ENCODE peak calls at places on chromosomes 16 and 17, in four cellular contexts. Y is heart left ventricle, K is AG20443, A is Right ventricle myocardium superior. W is an unnamed sample.

GRCh38 chr17:67818110-67819002 is 6.9 kb upstream of the BPTF start:
- DNase-seq in Y (no peak), K (no peak), A (no peak), W (no peak)

GRCh38 chr16:47026492-47026891 is 53.0 kb upstream of the DNAJA2 start:
- DNase-seq in Y (no peak), K (no peak), A (no peak), W (no peak)

GRCh38 chr17:61389670-61390478 is 9.8 kb upstream of the TBX2 start:
- DNase-seq in Y (peak), K (peak), A (peak), W (peak)

GRCh38 chr16:8622315-8622656 is 788 bp downstream of the METTL22 start:
- DNase-seq in Y (no peak), K (no peak), A (no peak), W (no peak)

GRCh38 chr16:81669473-81670350 is 109.4 kb upstream of the PLCG2 start:
- DNase-seq in Y (no peak), K (no peak), A (no peak), W (peak)

GRCh38 chr16:57508084-57508425 is 21.8 kb upstream of the DOK4 start:
- DNase-seq in Y (no peak), K (no peak), A (no peak), W (no peak)

GRCh38 chr17:57211543-57211942 is 44.8 kb upstream of the MSI2 start:
- DNase-seq in Y (no peak), K (no peak), A (no peak), W (no peak)

GRCh38 chr16:57689772-57690558 is 4.6 kb upstream of the DRC7 start:
- DNase-seq in Y (no peak), K (no peak), A (no peak), W (no peak)

GRCh38 chr16:86707581-86707980 is 129.2 kb downstream of the FOXL1 start:
- DNase-seq in Y (no peak), K (no peak), A (no peak), W (no peak)

GRCh38 chr17:4986403-4986802 is 1.1 kb downstream of the CAMTA2 start:
- DNase-seq in Y (no peak), K (no peak), A (no peak), W (no peak)

GRCh38 chr17:76345377-76345945 is 8.3 kb downstream of the PRPSAP1 start:
- DNase-seq in Y (no peak), K (no peak), A (no peak), W (peak)

GRCh38 chr17:77214743-77215142 is 74.0 kb downstream of the SEC14L1 start:
- DNase-seq in Y (no peak), K (peak), A (peak), W (no peak)

GRCh38 chr17:17792143-17792550 is 44.6 kb downstream of the SREBF1 start:
- DNase-seq in Y (no peak), K (no peak), A (no peak), W (no peak)

GRCh38 chr16:57235128-57236092 is 9.6 kb upstream of the ARL2BP start:
- DNase-seq in Y (no peak), K (peak), A (no peak), W (no peak)

GRCh38 chr17:62652251-62653001 is 25.0 kb downstream of the MRC2 start:
- DNase-seq in Y (peak), K (peak), A (peak), W (peak)

GRCh38 chr17:36148559-36149295 is 27.7 kb downstream of the TBC1D3B start:
- DNase-seq in Y (peak), K (peak), A (peak), W (peak)

GRCh38 chr17:1275962-1276736 is 3.3 kb upstream of the TRARG1 start:
- DNase-seq in Y (peak), K (peak), A (peak), W (peak)

GRCh38 chr17:49249292-49249794 is 18.8 kb upstream of the PHOSPHO1 start:
- DNase-seq in Y (peak), K (peak), A (peak), W (peak)

GRCh38 chr17:40864661-40865380 is 2.2 kb downstream of the KRT12 start:
- DNase-seq in Y (no peak), K (peak), A (no peak), W (no peak)

GRCh38 chr17:65102788-65103187 is 34.4 kb upstream of the RGS9 start:
- DNase-seq in Y (no peak), K (no peak), A (no peak), W (no peak)

GRCh38 chr17:5467416-5467815 is 1.4 kb downstream of the DHX33 start:
- DNase-seq in Y (no peak), K (peak), A (no peak), W (no peak)

GRCh38 chr17:63116967-63117366 is 150.9 kb downstream of the TANC2 start:
- DNase-seq in Y (no peak), K (peak), A (no peak), W (no peak)

GRCh38 chr16:1037023-1037933 is 35.3 kb upstream of the SSTR5 start:
- DNase-seq in Y (no peak), K (peak), A (no peak), W (no peak)

GRCh38 chr17:43669971-43670644 is 8.4 kb upstream of the MEOX1 start:
- DNase-seq in Y (peak), K (no peak), A (no peak), W (no peak)

GRCh38 chr16:72877374-72878028 is 170.4 kb downstream of the ZFHX3 start:
- DNase-seq in Y (no peak), K (peak), A (no peak), W (no peak)

GRCh38 chr17:7380321-7380720 is 568 bp upstream of the TNK1 start:
- DNase-seq in Y (no peak), K (peak), A (peak), W (no peak)

GRCh38 chr17:73693016-73693545 is 48.8 kb upstream of the SDK2 start:
- DNase-seq in Y (no peak), K (no peak), A (no peak), W (no peak)

GRCh38 chr16:69328854-69329316 is 1.5 kb downstream of the PDF start:
- DNase-seq in Y (no peak), K (no peak), A (peak), W (peak)

GRCh38 chr17:76547183-76547641 is 7.4 kb downstream of the PRCD start:
- DNase-seq in Y (no peak), K (peak), A (no peak), W (no peak)

GRCh38 chr17:28622186-28622585 is 8.2 kb upstream of the RSKR start:
- DNase-seq in Y (no peak), K (no peak), A (no peak), W (no peak)

GRCh38 chr16:28538733-28539596 is at the start of gene NUPR1:
- DNase-seq in Y (peak), K (peak), A (peak), W (peak)

GRCh38 chr17:29390856-29391631 is 881 bp downstream of the TAOK1 start:
- DNase-seq in Y (peak), K (peak), A (no peak), W (peak)

GRCh38 chr16:89164436-89164835 is 7.1 kb upstream of the CDH15 start:
- DNase-seq in Y (no peak), K (no peak), A (no peak), W (no peak)

GRCh38 chr16:3038256-3038655 is 1.5 kb upstream of the BICDL2 start:
- DNase-seq in Y (no peak), K (no peak), A (no peak), W (no peak)

GRCh38 chr16:25093208-25094061 is 18.1 kb upstream of the LCMT1 start:
- DNase-seq in Y (no peak), K (no peak), A (no peak), W (no peak)

GRCh38 chr17:3768341-3768740 is 32.6 kb downstream of the ITGAE start:
- DNase-seq in Y (peak), K (no peak), A (no peak), W (peak)

GRCh38 chr16:85704900-85705846 is 16.4 kb upstream of the GINS2 start:
- DNase-seq in Y (no peak), K (no peak), A (no peak), W (no peak)

GRCh38 chr16:87465306-87465705 is 27.5 kb downstream of the ZCCHC14 start:
- DNase-seq in Y (no peak), K (peak), A (peak), W (peak)

GRCh38 chr17:80619535-80620235 is 75.0 kb downstream of the RPTOR start:
- DNase-seq in Y (no peak), K (no peak), A (no peak), W (no peak)